ENCODE peak calls at places on chromosomes 2 and 18, in four cellular contexts. J is GM10248, L is fibroblast of mammary gland, B is GM12865. O is an unnamed sample.

GRCh38 chr2:227748079-227748478 is 2.4 kb downstream of the SCYGR8 start:
- DNase-seq in J (no peak), L (peak; percentile 12), B (peak; percentile 28), O (no peak)

GRCh38 chr2:161165266-161165665 is 5.0 kb downstream of the TANK start:
- DNase-seq in J (no peak), L (peak; percentile 59), B (no peak), O (no peak)

GRCh38 chr2:66679422-66679821 is 244.5 kb downstream of the MEIS1 start:
- DNase-seq in J (no peak), L (no peak), B (no peak), O (no peak)

GRCh38 chr18:11071300-11071699 is 78.1 kb downstream of the PIEZO2 start:
- DNase-seq in J (no peak), L (no peak), B (no peak), O (no peak)

GRCh38 chr18:59959079-59959478 is 59.3 kb downstream of the PMAIP1 start:
- DNase-seq in J (no peak), L (peak; percentile 35), B (no peak), O (no peak)

GRCh38 chr2:226903179-226903578 is 67.3 kb downstream of the RHBDD1 start:
- DNase-seq in J (no peak), L (peak; percentile 91), B (no peak), O (no peak)

GRCh38 chr2:62029910-62030309 is 124.4 kb downstream of the COMMD1 start:
- DNase-seq in J (no peak), L (no peak), B (no peak), O (no peak)

GRCh38 chr2:241609859-241610793 is 26.8 kb downstream of the THAP4 start:
- DNase-seq in J (peak; percentile 95), L (peak; percentile 80), B (peak; percentile 94), O (peak; percentile 97)

GRCh38 chr2:55581875-55582547 is 35.4 kb downstream of the PPP4R3B start:
- DNase-seq in J (no peak), L (peak; percentile 63), B (no peak), O (no peak)

GRCh38 chr2:189580267-189580661 is 322 bp downstream of the SLC40A1 start:
- DNase-seq in J (peak; percentile 13), L (peak; percentile 12), B (no peak), O (peak; percentile 27)

GRCh38 chr18:58619554-58619915 is 9.4 kb downstream of the ALPK2 start:
- DNase-seq in J (no peak), L (no peak), B (peak; percentile 32), O (no peak)

GRCh38 chr2:239303711-239304532 is 96.9 kb downstream of the HDAC4 start:
- DNase-seq in J (peak; percentile 46), L (no peak), B (peak; percentile 76), O (peak; percentile 39)

GRCh38 chr18:59821983-59822382 is 77.8 kb upstream of the PMAIP1 start:
- DNase-seq in J (no peak), L (peak; percentile 79), B (no peak), O (no peak)

GRCh38 chr2:72442270-72442669 is 294.6 kb upstream of the CYP26B1 start:
- DNase-seq in J (no peak), L (no peak), B (no peak), O (no peak)

GRCh38 chr2:151526572-151527090 is 116.9 kb downstream of the RIF1 start:
- DNase-seq in J (no peak), L (no peak), B (no peak), O (no peak)

DNA sequence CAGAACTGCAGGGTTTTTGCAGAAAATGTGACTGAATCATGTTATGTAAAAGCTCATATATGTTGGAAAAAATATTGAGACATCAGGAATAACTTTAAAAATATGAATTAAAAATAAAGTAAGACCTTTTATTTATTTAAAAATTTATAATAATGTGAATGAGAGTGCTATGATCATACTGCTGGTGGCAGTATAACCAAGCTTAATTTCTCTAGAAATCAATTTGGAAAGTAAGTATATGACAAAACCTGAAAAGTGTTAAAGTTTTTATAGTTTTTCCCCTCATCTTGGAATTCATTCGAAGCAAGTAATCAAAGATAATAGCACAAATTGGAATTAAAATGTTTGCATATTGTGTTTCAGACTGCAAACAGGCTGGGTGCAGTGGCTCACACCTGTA is 7.5 kb downstream of the SLC39A10 start:
- DNase-seq in J (no peak), L (no peak), B (no peak), O (no peak)
- TF ChIP-seq CTCF in J (no peak), L (peak; percentile 33), B (no peak), O (no peak)

GRCh38 chr2:1588051-1588993 is 156.0 kb downstream of the PXDN start:
- DNase-seq in J (no peak), L (no peak), B (no peak), O (no peak)

GRCh38 chr2:1591461-1591770 is 152.9 kb downstream of the PXDN start:
- DNase-seq in J (no peak), L (no peak), B (no peak), O (no peak)

GRCh38 chr2:1586946-1587840 is 157.1 kb downstream of the PXDN start:
- DNase-seq in J (no peak), L (no peak), B (no peak), O (no peak)

GRCh38 chr2:1590611-1591460 is 153.5 kb downstream of the PXDN start:
- DNase-seq in J (no peak), L (no peak), B (no peak), O (no peak)

DNA sequence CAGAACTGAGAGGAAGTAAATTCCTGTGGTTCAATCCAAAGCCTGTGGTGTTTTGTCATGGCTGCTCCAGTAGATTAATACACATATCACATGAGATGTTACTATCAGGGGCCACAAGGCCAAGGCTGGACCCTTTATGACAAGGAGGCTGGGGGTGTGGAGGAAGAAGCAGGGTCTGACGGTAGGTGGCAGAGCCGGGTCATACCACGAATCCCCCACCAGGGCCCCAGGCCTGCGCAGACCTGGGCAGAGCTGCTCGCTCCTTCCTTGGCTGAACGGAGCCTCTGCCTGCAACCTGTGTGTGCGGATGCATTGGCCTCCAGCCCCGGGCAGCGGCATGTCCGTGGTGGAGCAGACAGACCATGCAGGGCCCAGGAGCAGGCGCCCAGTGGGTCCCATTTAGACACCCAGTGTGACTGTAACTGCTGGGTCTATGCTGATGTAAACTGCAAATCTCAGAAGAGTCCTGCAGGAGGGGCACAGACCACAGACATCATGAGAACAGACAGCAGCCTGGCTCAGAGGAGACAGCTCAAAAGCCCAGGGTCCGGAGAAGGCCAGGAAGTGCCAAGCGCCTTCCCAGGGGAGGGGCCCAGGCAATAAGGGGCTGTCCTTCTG is 155.2 kb downstream of the PXDN start:
- DNase-seq in J (no peak), L (no peak), B (no peak), O (no peak)
- TF ChIP-seq CTCF in J (no peak), L (no peak), B (no peak), O (no peak)

DNA sequence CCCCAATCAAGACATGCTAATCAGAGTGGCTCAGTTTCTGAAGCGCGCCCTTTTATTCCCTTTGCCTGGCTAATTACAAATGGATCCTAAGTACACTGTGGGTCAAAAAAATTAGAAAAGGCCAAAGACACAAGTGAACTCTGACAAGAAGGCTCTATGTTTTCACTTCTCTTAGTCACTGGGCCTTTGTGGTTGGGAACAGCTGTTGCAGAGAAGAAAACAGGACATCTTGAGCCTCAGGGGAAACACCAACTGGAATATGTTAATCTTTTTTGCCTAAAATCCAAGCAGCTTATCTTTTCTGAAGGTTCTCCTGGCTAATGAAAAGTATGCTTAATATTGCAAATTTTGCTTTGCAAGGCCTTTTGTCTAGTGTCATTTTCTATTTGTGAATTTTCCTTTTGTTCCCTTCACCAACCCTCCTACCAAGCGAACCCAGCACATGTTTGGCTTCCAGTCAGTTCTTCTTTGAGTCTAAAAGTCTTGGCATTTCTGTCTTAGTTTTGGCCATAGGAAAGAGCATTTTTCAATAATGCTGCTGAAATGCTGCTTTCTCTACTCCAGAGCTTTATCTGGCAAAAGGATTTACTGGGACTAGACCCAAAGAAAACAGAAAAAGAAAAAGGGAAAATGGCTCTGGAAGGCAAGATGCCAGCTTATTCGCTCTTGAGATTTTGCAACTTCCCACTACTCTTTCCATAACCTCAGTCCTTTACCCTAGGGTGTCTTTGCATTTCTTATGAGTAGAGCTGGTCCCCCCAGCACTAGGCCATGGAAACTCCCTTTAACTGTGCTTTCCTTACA is 440.2 kb upstream of the ST6GAL2 start:
- DNase-seq in J (no peak), L (peak; percentile 89), B (no peak), O (no peak)
- TF ChIP-seq CTCF in J (no peak), L (no peak), B (no peak), O (no peak)

GRCh38 chr18:39366086-39366485 is 1800.5 kb upstream of the CELF4 start:
- DNase-seq in J (no peak), L (no peak), B (no peak), O (no peak)
- TF ChIP-seq CTCF in J (no peak), L (no peak), B (no peak), O (no peak)

DNA sequence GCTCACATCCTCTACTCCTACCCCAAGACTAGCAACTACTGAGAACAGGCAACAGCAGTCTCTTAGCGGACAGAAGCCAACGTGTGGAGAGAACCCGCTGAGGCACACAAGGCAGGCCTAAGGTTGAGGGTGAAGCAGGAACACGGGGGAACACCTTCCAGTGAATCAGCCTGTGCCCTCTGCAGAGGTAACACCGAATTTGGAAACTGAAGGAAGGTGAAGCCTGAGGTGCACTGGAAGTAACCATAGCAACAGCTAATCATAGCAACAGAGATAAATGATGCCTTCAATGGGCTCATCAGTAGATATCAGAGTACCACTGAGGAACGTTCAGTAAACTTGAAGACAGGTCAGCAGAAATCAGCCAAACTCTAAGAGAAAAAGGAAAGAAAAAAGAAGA is 43.3 kb downstream of the OSBPL1A start:
- DNase-seq in J (no peak), L (no peak), B (no peak), O (no peak)
- TF ChIP-seq CTCF in J (no peak), L (no peak), B (no peak), O (no peak)

GRCh38 chr18:1751249-1751648 is 820.1 kb downstream of the METTL4 start:
- DNase-seq in J (no peak), L (no peak), B (no peak), O (no peak)
- TF ChIP-seq CTCF in J (no peak), L (no peak), B (no peak), O (no peak)

DNA sequence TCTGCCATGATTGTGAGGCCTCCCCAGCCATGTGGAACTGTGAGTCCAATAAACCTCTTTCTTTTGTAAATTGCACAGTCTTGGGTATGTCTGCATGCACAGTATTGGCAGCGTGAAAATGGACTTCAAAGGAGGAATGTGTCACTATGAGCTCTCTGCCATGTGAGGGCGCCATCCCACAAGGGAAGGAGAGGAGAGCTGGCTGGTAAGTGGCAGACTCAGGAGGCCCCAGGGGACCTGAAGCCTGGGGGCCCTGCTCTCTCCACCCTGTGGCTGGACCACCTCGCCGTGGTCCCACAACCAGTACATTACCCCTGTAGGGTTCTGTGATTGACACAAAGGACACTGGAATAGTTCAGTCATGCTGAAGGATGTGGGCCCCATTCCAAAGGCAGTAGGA is 122.1 kb downstream of the RPIA start:
- DNase-seq in J (no peak), L (no peak), B (no peak), O (no peak)
- TF ChIP-seq CTCF in J (no peak), L (no peak), B (no peak), O (no peak)

DNA sequence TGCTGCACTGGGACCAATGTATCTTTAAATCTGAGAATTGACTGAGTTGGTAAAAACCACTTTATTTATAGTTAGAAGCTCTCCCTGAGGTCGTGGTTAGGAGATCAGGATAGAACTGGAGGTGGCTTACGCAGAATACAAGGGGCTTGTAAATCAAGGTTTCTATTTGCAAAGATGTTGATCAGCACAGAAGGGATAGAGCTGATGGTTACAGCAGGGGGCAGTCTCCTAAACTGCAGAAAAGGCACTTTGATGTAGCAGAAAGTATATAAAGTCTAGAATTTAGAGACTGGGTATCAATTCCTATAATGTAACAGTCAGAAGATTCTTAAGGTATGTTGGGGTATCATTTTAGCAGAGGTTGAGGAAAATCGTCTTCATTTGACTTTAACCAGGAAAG is 25.2 kb upstream of the ACVR1 start:
- DNase-seq in J (no peak), L (no peak), B (peak; percentile 18), O (no peak)
- TF ChIP-seq CTCF in J (peak; percentile 33), L (peak; percentile 33), B (no peak), O (no peak)